ENCODE peak calls at places on chromosomes 5 and 9, in nine cellular contexts. Y, Q, J, W, I, R, K, S and D are unnamed samples.

GRCh38 chr9:75186767-75187380 is 98.6 kb downstream of the OSTF1 start:
- DNase-seq in I (peak), R (no peak), K (peak), W (no peak), S (no peak), Q (no peak), J (peak), Y (peak), D (no peak)

GRCh38 chr9:129272348-129273025 is 94.4 kb upstream of the IER5L start:
- DNase-seq in R (no peak), I (no peak), K (no peak), S (no peak), J (no peak), Q (no peak), Y (no peak), W (no peak), D (no peak)

GRCh38 chr9:107614765-107615164 is 125.2 kb upstream of the KLF4 start:
- DNase-seq in I (no peak), Y (no peak), W (no peak), R (peak), S (no peak), J (no peak), K (no peak), Q (no peak), D (no peak)

GRCh38 chr9:135715056-135715595 is 13.1 kb downstream of the KCNT1 start:
- DNase-seq in I (no peak), J (no peak), Q (no peak), K (no peak), Y (no peak), R (no peak), S (no peak), W (no peak), D (no peak)

GRCh38 chr9:23824241-23825142 is 1.5 kb downstream of the ELAVL2 start:
- DNase-seq in R (peak), W (peak), S (peak), Q (no peak), J (no peak), K (peak), Y (peak), I (no peak), D (no peak)

GRCh38 chr5:55570026-55570425 is 35.3 kb upstream of the PLPP1 start:
- DNase-seq in Q (no peak), R (no peak), W (no peak), K (peak), Y (peak), S (no peak), I (no peak), J (no peak), D (no peak)

GRCh38 chr5:136018814-136019777 is 9.7 kb upstream of the TGFBI start:
- DNase-seq in S (no peak), W (no peak), K (peak), Q (no peak), I (no peak), J (no peak), Y (peak), R (peak), D (no peak)

GRCh38 chr5:16554110-16554509 is 62.7 kb downstream of the RETREG1 start:
- DNase-seq in J (no peak), S (no peak), K (no peak), Q (peak), W (no peak), I (no peak), R (peak), Y (no peak), D (no peak)

GRCh38 chr5:172321593-172321992 is 38.0 kb upstream of the UBTD2 start:
- DNase-seq in S (no peak), J (no peak), W (no peak), I (no peak), K (no peak), Y (no peak), R (no peak), Q (peak), D (no peak)

GRCh38 chr9:28503573-28503972 is 930.3 kb upstream of the C9orf72 start:
- DNase-seq in Y (no peak), S (no peak), J (no peak), W (no peak), R (no peak), I (no peak), K (no peak), Q (no peak), D (no peak)

GRCh38 chr5:170269579-170269978 is 28.0 kb downstream of the LCP2 start:
- DNase-seq in W (no peak), Q (no peak), S (no peak), K (no peak), R (no peak), Y (no peak), I (no peak), J (no peak), D (no peak)

GRCh38 chr5:180852510-180852909 is 8.6 kb downstream of the ZFP62 start:
- DNase-seq in K (no peak), R (no peak), W (no peak), S (no peak), Y (no peak), Q (no peak), I (no peak), J (no peak), D (no peak)

GRCh38 chr9:79809931-79810330 is 238.2 kb downstream of the TLE4 start:
- DNase-seq in J (peak), Y (peak), W (no peak), I (no peak), R (no peak), S (no peak), K (peak), Q (no peak), D (no peak)

GRCh38 chr5:60597570-60597969 is 102.4 kb downstream of the DEPDC1B start:
- DNase-seq in K (no peak), Y (no peak), R (no peak), Q (no peak), J (no peak), S (no peak), I (no peak), W (no peak), D (no peak)

GRCh38 chr5:82312373-82312856 is 34.3 kb upstream of the RPS23 start:
- DNase-seq in Q (no peak), J (peak), Y (peak), K (peak), R (peak), I (peak), W (peak), S (peak), D (peak)

GRCh38 chr5:134226441-134227192 is 744 bp upstream of the PPP2CA start:
- DNase-seq in J (no peak), K (peak), W (peak), Q (peak), R (peak), I (no peak), S (no peak), Y (no peak), D (no peak)

GRCh38 chr9:128529191-128529590 is 23.2 kb upstream of the SPTAN1 start:
- DNase-seq in Q (no peak), Y (no peak), S (no peak), I (no peak), J (no peak), K (no peak), W (no peak), R (no peak), D (no peak)

GRCh38 chr9:94741856-94742255 is 15.4 kb downstream of the AOPEP start:
- DNase-seq in I (no peak), S (no peak), K (no peak), J (no peak), Q (no peak), W (no peak), R (no peak), Y (no peak), D (no peak)

GRCh38 chr5:95162231-95162992 is 122.5 kb downstream of the MCTP1 start:
- DNase-seq in R (no peak), I (no peak), J (no peak), Y (no peak), K (no peak), S (no peak), Q (no peak), W (no peak), D (no peak)

GRCh38 chr5:87210743-87211142 is 56.9 kb upstream of the RASA1 start:
- DNase-seq in J (no peak), W (no peak), K (no peak), Q (peak), S (no peak), Y (no peak), R (no peak), I (no peak), D (no peak)

GRCh38 chr9:8660383-8660782 is 860.8 kb upstream of the DMAC1 start:
- DNase-seq in I (no peak), K (no peak), Y (no peak), R (peak), Q (no peak), W (no peak), S (no peak), J (peak), D (no peak)

GRCh38 chr9:132546148-132547051 is 36.0 kb upstream of the BARHL1 start:
- DNase-seq in K (no peak), Y (peak), S (peak), Q (peak), I (no peak), W (peak), R (no peak), J (peak), D (peak)

GRCh38 chr5:177015156-177015555 is 7.3 kb upstream of the ZNF346 start:
- DNase-seq in J (no peak), Y (no peak), R (no peak), I (no peak), K (no peak), Q (no peak), W (no peak), S (no peak), D (no peak)

GRCh38 chr5:15993334-15993733 is 186.3 kb downstream of the MARCHF11 start:
- DNase-seq in J (peak), W (no peak), Y (peak), S (no peak), I (no peak), Q (no peak), K (peak), R (no peak), D (no peak)

GRCh38 chr9:79952401-79952800 is 380.6 kb downstream of the TLE4 start:
- DNase-seq in Q (no peak), Y (no peak), S (no peak), K (peak), I (no peak), W (no peak), J (no peak), R (no peak), D (no peak)

GRCh38 chr5:10860645-10861455 is 99.8 kb upstream of the DAP start:
- DNase-seq in I (no peak), K (peak), J (peak), W (no peak), Q (no peak), Y (peak), S (no peak), R (no peak), D (no peak)

GRCh38 chr9:78769684-78770083 is 472.8 kb downstream of the PSAT1 start:
- DNase-seq in S (no peak), R (no peak), Q (no peak), W (no peak), K (peak), I (no peak), J (no peak), Y (peak), D (no peak)

GRCh38 chr5:83473344-83474169 is 2.0 kb downstream of the VCAN start:
- DNase-seq in S (peak), Q (peak), W (peak), Y (peak), K (peak), I (peak), J (peak), R (peak), D (no peak)

GRCh38 chr9:131714161-131714646 is 25.7 kb downstream of the RAPGEF1 start:
- DNase-seq in K (peak), Q (no peak), I (no peak), J (no peak), S (peak), W (no peak), R (no peak), Y (peak), D (no peak)

GRCh38 chr5:68714810-68715209 is 379.0 kb upstream of the SLC30A5 start:
- DNase-seq in R (no peak), J (no peak), I (no peak), K (no peak), Y (no peak), W (no peak), S (no peak), Q (no peak), D (no peak)

GRCh38 chr5:125367702-125368101 is 621.3 kb upstream of the ZNF608 start:
- DNase-seq in J (no peak), R (no peak), Y (peak), S (no peak), K (no peak), W (no peak), I (no peak), Q (no peak), D (no peak)

GRCh38 chr5:82018462-82018861 is 46.6 kb downstream of the ATG10 start:
- DNase-seq in W (no peak), I (no peak), R (no peak), K (peak), Y (peak), S (no peak), Q (no peak), J (no peak), D (no peak)

GRCh38 chr5:176732306-176732705 is 78.1 kb upstream of the UNC5A start:
- DNase-seq in S (no peak), I (no peak), J (no peak), Y (no peak), Q (no peak), W (no peak), K (no peak), R (no peak), D (no peak)

GRCh38 chr9:136558373-136558772 is 12.5 kb upstream of the NOTCH1 start:
- DNase-seq in K (no peak), Q (no peak), J (no peak), Y (no peak), R (no peak), W (no peak), I (no peak), S (no peak), D (no peak)

GRCh38 chr5:151961557-151961956 is 36.9 kb upstream of the GLRA1 start:
- DNase-seq in W (no peak), I (no peak), R (no peak), J (no peak), K (no peak), Q (no peak), S (no peak), Y (no peak), D (no peak)

GRCh38 chr5:76763136-76763535 is 47.2 kb downstream of the F2R start:
- DNase-seq in Q (no peak), S (no peak), J (no peak), W (no peak), I (no peak), K (no peak), R (no peak), Y (no peak), D (no peak)

GRCh38 chr5:154072782-154073171 is 34.0 kb downstream of the MFAP3 start:
- DNase-seq in J (no peak), Y (no peak), S (no peak), Q (no peak), R (no peak), K (no peak), I (no peak), W (no peak), D (no peak)

GRCh38 chr5:1010181-1010510 is 1.5 kb downstream of the NKD2 start:
- DNase-seq in Y (no peak), S (no peak), K (no peak), Q (no peak), W (no peak), I (no peak), R (no peak), J (no peak), D (no peak)

GRCh38 chr9:2319421-2319820 is 302.2 kb upstream of the VLDLR start:
- DNase-seq in R (no peak), S (no peak), W (no peak), K (peak), Y (no peak), J (no peak), Q (no peak), I (no peak), D (no peak)

GRCh38 chr9:17742065-17742464 is 163.2 kb downstream of the SH3GL2 start:
- DNase-seq in W (no peak), Y (no peak), Q (no peak), I (no peak), J (peak), S (no peak), R (no peak), K (no peak), D (peak)